ENCODE peak calls at places on chromosomes 2 and 18, in four cellular contexts. One of them, this sample, is unnamed.

GRCh38 chr2:66555511-66556324 is 120.8 kb downstream of the MEIS1 start:
- DNase-seq in H1: no peak
- DNase-seq in HepG2: no peak
- DNase-seq in K562: no peak
- DNase-seq in this sample: no peak

GRCh38 chr18:22207022-22207758 is 37.8 kb downstream of the GATA6 start:
- DNase-seq in H1: no peak
- DNase-seq in HepG2: no peak
- DNase-seq in K562: no peak
- DNase-seq in this sample: no peak

GRCh38 chr2:238107525-238108422 is 7.6 kb downstream of the ESPNL start:
- DNase-seq in H1: peak
- DNase-seq in HepG2: peak
- DNase-seq in K562: peak
- DNase-seq in this sample: no peak

GRCh38 chr2:222608081-222608480 is 47.8 kb downstream of the FARSB start:
- DNase-seq in H1: no peak
- DNase-seq in HepG2: no peak
- DNase-seq in K562: no peak
- DNase-seq in this sample: no peak

GRCh38 chr2:186732843-186733242 is 39.0 kb downstream of the FAM171B start:
- DNase-seq in H1: no peak
- DNase-seq in HepG2: no peak
- DNase-seq in K562: no peak
- DNase-seq in this sample: no peak

GRCh38 chr2:238238766-238239551 is 879 bp downstream of the HES6 start:
- DNase-seq in H1: peak
- DNase-seq in HepG2: no peak
- DNase-seq in K562: peak
- DNase-seq in this sample: no peak

GRCh38 chr2:222993920-222994650 is 57.9 kb upstream of the KCNE4 start:
- DNase-seq in H1: no peak
- DNase-seq in HepG2: no peak
- DNase-seq in K562: no peak
- DNase-seq in this sample: no peak

GRCh38 chr2:108586116-108586515 is 51.8 kb downstream of the LIMS1 start:
- DNase-seq in H1: no peak
- DNase-seq in HepG2: no peak
- DNase-seq in K562: no peak
- DNase-seq in this sample: no peak

GRCh38 chr2:108920686-108921085 is 68.3 kb downstream of the EDAR start:
- DNase-seq in H1: no peak
- DNase-seq in HepG2: no peak
- DNase-seq in K562: no peak
- DNase-seq in this sample: no peak

GRCh38 chr2:8248623-8248957 is 433.3 kb upstream of the ID2 start:
- DNase-seq in H1: no peak
- DNase-seq in HepG2: no peak
- DNase-seq in K562: no peak
- DNase-seq in this sample: no peak

GRCh38 chr2:149161481-149162225 is 123.2 kb downstream of the LYPD6B start:
- DNase-seq in H1: no peak
- DNase-seq in HepG2: no peak
- DNase-seq in K562: no peak
- DNase-seq in this sample: no peak

GRCh38 chr2:224837558-224837957 is 121.4 kb upstream of the CCDC195 start:
- DNase-seq in H1: no peak
- DNase-seq in HepG2: no peak
- DNase-seq in K562: no peak
- DNase-seq in this sample: no peak

GRCh38 chr18:34909637-34910364 is 131.4 kb upstream of the MAPRE2 start:
- DNase-seq in H1: no peak
- DNase-seq in HepG2: no peak
- DNase-seq in K562: no peak
- DNase-seq in this sample: no peak
- TF ChIP-seq PHF8 in H1: no peak
- TF ChIP-seq PHF8 in HepG2: no peak
- TF ChIP-seq PHF8 in K562: no peak
- TF ChIP-seq PHF8 in this sample: no peak

GRCh38 chr2:6081955-6082354 is 389.8 kb downstream of the SOX11 start:
- DNase-seq in H1: no peak
- DNase-seq in HepG2: no peak
- DNase-seq in K562: no peak
- DNase-seq in this sample: no peak

GRCh38 chr2:6083131-6083530 is 390.9 kb downstream of the SOX11 start:
- DNase-seq in H1: no peak
- DNase-seq in HepG2: no peak
- DNase-seq in K562: no peak
- DNase-seq in this sample: no peak

GRCh38 chr2:6080837-6081541 is 388.8 kb downstream of the SOX11 start:
- DNase-seq in H1: no peak
- DNase-seq in HepG2: no peak
- DNase-seq in K562: no peak
- DNase-seq in this sample: no peak

GRCh38 chr2:6082619-6083018 is 390.4 kb downstream of the SOX11 start:
- DNase-seq in H1: no peak
- DNase-seq in HepG2: no peak
- DNase-seq in K562: no peak
- DNase-seq in this sample: no peak

DNA sequence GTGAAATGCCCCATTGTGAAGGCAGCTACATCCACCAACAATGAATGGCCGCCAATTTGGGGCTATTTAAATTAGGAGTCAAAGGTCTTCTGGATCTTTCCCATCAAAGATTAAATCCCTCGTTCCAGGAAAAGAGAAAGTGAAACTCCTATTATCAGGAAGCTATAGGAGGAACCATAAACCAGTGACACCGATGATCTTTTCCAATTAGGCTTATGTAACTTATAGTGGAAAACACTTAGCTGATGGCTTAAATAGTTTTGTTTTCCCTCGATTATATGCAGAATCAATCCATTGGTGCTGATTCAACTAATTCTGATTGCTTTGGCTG is 389.3 kb downstream of the SOX11 start:
- DNase-seq in H1: no peak
- DNase-seq in HepG2: no peak
- DNase-seq in K562: no peak
- DNase-seq in this sample: no peak
- TF ChIP-seq CEBPB in H1: no peak
- TF ChIP-seq CEBPB in HepG2: no peak
- TF ChIP-seq CEBPB in K562: no peak
- TF ChIP-seq CEBPB in this sample: no peak

GRCh38 chr2:232699110-232699509 is 2.0 kb downstream of the GIGYF2 start:
- DNase-seq in H1: peak
- DNase-seq in HepG2: no peak
- DNase-seq in K562: peak
- DNase-seq in this sample: no peak
- TF ChIP-seq PHF8 in H1: no peak
- TF ChIP-seq PHF8 in HepG2: no peak
- TF ChIP-seq PHF8 in K562: no peak
- TF ChIP-seq PHF8 in this sample: no peak

GRCh38 chr2:235594041-235594440 is 100.2 kb downstream of the AGAP1 start:
- DNase-seq in H1: no peak
- DNase-seq in HepG2: peak
- DNase-seq in K562: peak
- DNase-seq in this sample: peak

GRCh38 chr2:235594964-235595363 is 101.1 kb downstream of the AGAP1 start:
- DNase-seq in H1: no peak
- DNase-seq in HepG2: no peak
- DNase-seq in K562: no peak
- DNase-seq in this sample: no peak

GRCh38 chr2:235596272-235596671 is 102.4 kb downstream of the AGAP1 start:
- DNase-seq in H1: no peak
- DNase-seq in HepG2: no peak
- DNase-seq in K562: no peak
- DNase-seq in this sample: no peak

GRCh38 chr2:235597081-235597615 is 103.3 kb downstream of the AGAP1 start:
- DNase-seq in H1: no peak
- DNase-seq in HepG2: no peak
- DNase-seq in K562: no peak
- DNase-seq in this sample: no peak

GRCh38 chr2:235595420-235596010 is 101.7 kb downstream of the AGAP1 start:
- DNase-seq in H1: peak
- DNase-seq in HepG2: peak
- DNase-seq in K562: peak
- DNase-seq in this sample: peak
- TF ChIP-seq CEBPB in H1: no peak
- TF ChIP-seq CEBPB in HepG2: no peak
- TF ChIP-seq CEBPB in K562: no peak
- TF ChIP-seq CEBPB in this sample: no peak

This sample was measured in A549.